ENCODE peak calls at places on chromosomes 6 and 20, in seven cellular contexts. H is endodermal cell, A is mesendoderm, Y is MM.1S, N is astrocyte, O is fibroblast of lung, V is neural progenitor cell. G is an unnamed sample.

GRCh38 chr6:30826961-30827342 is 57.4 kb upstream of the DDR1 start:
- DNase-seq in H (peak; percentile 65), A (no peak), Y (no peak), N (no peak), O (peak; percentile 43), V (no peak), G (no peak)

GRCh38 chr6:55937227-55937626 is 61.8 kb upstream of the BMP5 start:
- DNase-seq in H (no peak), A (no peak), Y (no peak), N (no peak), O (no peak), V (no peak), G (no peak)

GRCh38 chr20:38840053-38840893 is 34.8 kb downstream of the PPP1R16B start:
- DNase-seq in H (no peak), A (no peak), Y (no peak), N (peak; percentile 2), O (no peak), V (no peak), G (peak; percentile 53)

GRCh38 chr20:49790077-49790798 is 22.4 kb upstream of the SLC9A8 start:
- DNase-seq in H (peak; percentile 64), A (peak; percentile 20), Y (no peak), N (no peak), O (no peak), V (no peak), G (peak; percentile 72)

GRCh38 chr20:62921119-62921687 is 5.1 kb downstream of the DIDO1 start:
- DNase-seq in H (peak; percentile 87), A (peak; percentile 92), Y (peak; percentile 16), N (peak; percentile 34), O (peak; percentile 56), V (peak; percentile 85), G (peak; percentile 82)

GRCh38 chr6:154508573-154509375 is 1.7 kb downstream of the CNKSR3 start:
- DNase-seq in H (no peak), A (no peak), Y (no peak), N (peak; percentile 29), O (peak; percentile 39), V (no peak), G (no peak)

GRCh38 chr6:129031051-129031599 is 148.2 kb downstream of the LAMA2 start:
- DNase-seq in H (no peak), A (no peak), Y (no peak), N (peak; percentile 57), O (peak; percentile 62), V (no peak), G (no peak)

GRCh38 chr6:17962436-17963031 is 24.9 kb downstream of the KIF13A start:
- DNase-seq in H (no peak), A (no peak), Y (no peak), N (peak; percentile 98), O (peak; percentile 99), V (no peak), G (peak; percentile 85)

GRCh38 chr20:31330893-31331292 is 22.5 kb upstream of the DEFB116 start:
- DNase-seq in H (no peak), A (no peak), Y (no peak), N (no peak), O (no peak), V (no peak), G (no peak)

GRCh38 chr6:331622-332521 is 39.6 kb downstream of the DUSP22 start:
- DNase-seq in H (no peak), A (no peak), Y (no peak), N (no peak), O (no peak), V (no peak), G (no peak)

GRCh38 chr20:2692886-2693285 is 306 bp downstream of the EBF4 start:
- DNase-seq in H (peak; percentile 66), A (no peak), Y (no peak), N (no peak), O (no peak), V (peak; percentile 67), G (no peak)

GRCh38 chr6:97630592-97630991 is 347.6 kb upstream of the MMS22L start:
- DNase-seq in H (no peak), A (no peak), Y (no peak), N (peak; percentile 78), O (peak; percentile 84), V (no peak), G (no peak)

DNA sequence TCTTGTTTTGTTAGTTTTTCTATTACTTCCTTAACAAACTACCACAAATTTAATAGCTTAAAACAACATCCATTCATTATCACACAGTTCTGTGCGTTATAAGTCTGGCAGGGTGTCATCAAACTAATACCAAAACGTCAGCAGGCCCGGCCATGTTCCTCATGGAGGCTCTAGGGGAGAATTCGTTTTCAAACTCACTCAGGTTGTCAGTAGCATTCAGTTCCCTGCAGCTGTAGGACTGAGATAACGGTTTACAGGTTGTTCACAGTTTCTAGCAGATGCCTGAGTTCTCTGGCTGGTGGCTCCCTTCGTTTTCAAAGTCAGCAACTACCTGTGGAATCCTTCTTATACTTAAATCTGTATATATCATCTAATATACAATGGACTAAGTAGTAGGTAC is 72.5 kb upstream of the PRSS16 start:
- DNase-seq in H (no peak), A (no peak), Y (no peak), N (no peak), O (no peak), V (no peak), G (no peak)
- H3K9ac ChIP-seq in H (no peak overlapping the region), A (no peak overlapping the region), Y (no peak overlapping the region), N (no peak overlapping the region), O (no peak overlapping the region), V (no peak overlapping the region), G (no peak overlapping the region)

GRCh38 chr6:43803783-43804549 is 34.0 kb downstream of the VEGFA start:
- DNase-seq in H (no peak), A (peak; percentile 28), Y (no peak), N (peak; percentile 8), O (peak; percentile 26), V (no peak), G (no peak)
- H3K4me1 ChIP-seq in H (peaks cover 32% of the 10 kb centered on the region), A (no peaks in the 10 kb centered on the region), Y (peaks cover 13% of the 10 kb centered on the region), N (peaks cover 5% of the 10 kb centered on the region), O (peaks cover 9% of the 10 kb centered on the region), V (no peaks in the 10 kb centered on the region), G (peaks cover 33% of the 10 kb centered on the region)

DNA sequence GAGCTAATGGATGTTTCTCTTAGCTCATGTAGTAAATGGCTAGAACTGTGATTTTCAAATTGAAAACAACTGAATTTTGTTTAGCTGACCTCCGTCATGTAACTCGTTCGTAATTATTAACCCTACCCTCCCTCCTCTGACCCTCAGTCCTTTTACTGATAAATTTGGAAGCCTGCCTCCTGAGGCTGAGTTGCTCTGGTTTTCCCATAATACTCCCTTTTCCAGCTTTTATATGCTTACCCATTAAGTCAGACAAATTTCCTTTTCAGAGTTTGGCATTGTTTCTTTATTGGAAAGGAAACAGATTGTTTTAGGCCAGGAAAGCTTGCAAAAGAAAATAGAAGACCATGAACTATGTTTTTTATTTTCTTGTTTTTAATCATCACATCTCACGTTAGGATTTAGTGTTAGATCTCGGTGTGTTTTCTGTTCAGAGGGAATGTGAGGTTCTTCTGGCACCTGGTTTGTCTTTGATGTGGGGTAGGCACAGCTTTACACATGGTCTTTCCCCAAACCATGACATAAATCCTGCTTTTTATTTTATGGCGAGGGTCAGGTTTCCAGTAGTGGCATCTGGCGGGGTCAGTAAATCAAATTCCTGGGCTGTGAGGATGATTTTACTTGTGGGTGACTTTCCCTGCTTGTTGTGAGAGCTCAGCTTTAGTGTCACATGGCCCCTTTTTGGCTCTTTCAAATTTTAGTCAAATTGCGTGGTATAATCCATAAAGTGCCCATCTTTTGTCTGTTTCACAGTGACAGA is 24.5 kb downstream of the PLCB4 start:
- DNase-seq in H (no peak), A (no peak), Y (no peak), N (no peak), O (peak; percentile 4), V (no peak), G (no peak)
- H3K4me3 ChIP-seq in H (no peak overlapping the region), A (no peak overlapping the region), Y (no peak overlapping the region), N (no peak overlapping the region), O (no peak overlapping the region), V (no peak overlapping the region), G (peak overlapping the region; percentile 25)

GRCh38 chr6:34132082-34132357 is 13.9 kb downstream of the GRM4 start:
- DNase-seq in H (peak; percentile 85), A (peak; percentile 59), Y (no peak), N (no peak), O (no peak), V (no peak), G (no peak)
- H3K9ac ChIP-seq in H (no peak overlapping the region), A (no peak overlapping the region), Y (no peak overlapping the region), N (no peak overlapping the region), O (no peak overlapping the region), V (no peak overlapping the region), G (no peak overlapping the region)

GRCh38 chr6:6916598-6916997 is 191.2 kb upstream of the RREB1 start:
- DNase-seq in H (no peak), A (no peak), Y (no peak), N (no peak), O (peak; percentile 13), V (no peak), G (no peak)
- H3K4me1 ChIP-seq in H (no peaks in the 10 kb centered on the region), A (no peaks in the 10 kb centered on the region), Y (no peaks in the 10 kb centered on the region), N (no peaks in the 10 kb centered on the region), O (peaks cover 2% of the 10 kb centered on the region), V (peaks cover 22% of the 10 kb centered on the region), G (peaks cover 17% of the 10 kb centered on the region)

GRCh38 chr6:21710908-21711627 is 117.5 kb downstream of the SOX4 start:
- DNase-seq in H (no peak), A (peak; percentile 48), Y (no peak), N (no peak), O (no peak), V (peak; percentile 37), G (no peak)

GRCh38 chr6:21712213-21712612 is 118.7 kb downstream of the SOX4 start:
- DNase-seq in H (no peak), A (no peak), Y (no peak), N (no peak), O (no peak), V (no peak), G (no peak)

GRCh38 chr6:21708181-21708580 is 114.6 kb downstream of the SOX4 start:
- DNase-seq in H (no peak), A (no peak), Y (no peak), N (no peak), O (no peak), V (no peak), G (no peak)

DNA sequence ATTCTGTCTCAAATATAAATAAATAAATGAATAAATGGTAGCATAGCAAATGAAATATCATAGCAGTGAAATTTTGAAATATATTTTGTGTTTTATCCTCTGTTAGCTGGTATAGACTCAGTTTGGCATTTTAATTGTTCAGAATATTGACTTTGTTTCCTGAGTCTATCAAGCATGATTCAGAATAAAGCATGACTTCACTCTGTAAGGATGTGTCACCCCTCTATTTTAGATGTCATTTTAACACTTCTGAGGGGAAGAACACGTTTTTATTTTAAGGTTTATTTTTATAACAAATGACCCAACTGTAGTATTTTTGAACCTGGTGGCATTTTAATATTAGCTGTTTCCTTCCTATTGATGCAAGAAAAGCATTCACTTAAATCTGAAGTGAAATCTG is 114.0 kb downstream of the SOX4 start:
- DNase-seq in H (no peak), A (no peak), Y (no peak), N (no peak), O (no peak), V (no peak), G (no peak)
- H3K4me3 ChIP-seq in H (no peak overlapping the region), A (no peak overlapping the region), Y (no peak overlapping the region), N (no peak overlapping the region), O (no peak overlapping the region), V (no peak overlapping the region), G (no peak overlapping the region)

GRCh38 chr6:115798229-115798628 is 262.5 kb downstream of the FRK start:
- DNase-seq in H (no peak), A (no peak), Y (no peak), N (no peak), O (no peak), V (no peak), G (no peak)
- H3K9ac ChIP-seq in H (no peak overlapping the region), A (no peak overlapping the region), Y (no peak overlapping the region), N (no peak overlapping the region), O (no peak overlapping the region), V (no peak overlapping the region), G (no peak overlapping the region)

GRCh38 chr6:36350681-36351091 is 14.0 kb upstream of the BNIP5 start:
- DNase-seq in H (peak; percentile 29), A (peak; percentile 29), Y (no peak), N (peak; percentile 100), O (peak; percentile 99), V (no peak), G (peak; percentile 86)
- H3K4me1 ChIP-seq in H (no peaks in the 10 kb centered on the region), A (no peaks in the 10 kb centered on the region), Y (peaks cover 8% of the 10 kb centered on the region), N (peaks cover 23% of the 10 kb centered on the region), O (no peaks in the 10 kb centered on the region), V (peaks cover 4% of the 10 kb centered on the region), G (no peaks in the 10 kb centered on the region)